ENCODE peak calls at places on chromosomes 12 and 14, in eight cellular contexts. T is A549, K is stomach, D is ovary, G is tibial nerve, U is K562, Z is transverse colon, H is HepG2. Q is an unnamed sample.

GRCh38 chr14:36271939-36272907 is 48.2 kb downstream of the MBIP start:
- DNase-seq in T (no peak), K (no peak), D (no peak), G (no peak), U (no peak), Z (peak; percentile 15), H (no peak), Q (no peak)

GRCh38 chr14:77603654-77604270 is 12.7 kb downstream of the SPTLC2 start:
- DNase-seq in T (peak; percentile 53), K (no peak), D (no peak), G (peak; percentile 39), U (peak; percentile 58), Z (peak; percentile 51), H (peak; percentile 24), Q (no peak)

GRCh38 chr12:89469361-89469760 is 55.2 kb downstream of the GALNT4 start:
- DNase-seq in T (no peak), K (no peak), D (no peak), G (no peak), U (no peak), Z (no peak), H (no peak), Q (no peak)

GRCh38 chr12:127537070-127537469 is 729.9 kb upstream of the TMEM132C start:
- DNase-seq in T (no peak), K (no peak), D (no peak), G (no peak), U (no peak), Z (no peak), H (no peak), Q (no peak)

GRCh38 chr14:59897757-59898383 is 22.1 kb upstream of the LRRC9 start:
- DNase-seq in T (peak; percentile 40), K (peak; percentile 44), D (no peak), G (peak; percentile 48), U (peak; percentile 14), Z (peak; percentile 21), H (peak; percentile 30), Q (no peak)

GRCh38 chr12:132582058-132582420 is 28.3 kb downstream of the LRCOL1 start:
- DNase-seq in T (no peak), K (no peak), D (no peak), G (no peak), U (no peak), Z (no peak), H (no peak), Q (no peak)

GRCh38 chr12:6962285-6963015 is 8.0 kb downstream of the PHB2 start:
- DNase-seq in T (no peak), K (peak; percentile 86), D (peak; percentile 47), G (no peak), U (no peak), Z (peak; percentile 89), H (no peak), Q (peak; percentile 75)

GRCh38 chr14:29148221-29148620 is 381.6 kb downstream of the FOXG1 start:
- DNase-seq in T (no peak), K (no peak), D (no peak), G (no peak), U (no peak), Z (no peak), H (no peak), Q (no peak)

GRCh38 chr14:93332032-93332852 is 594 bp downstream of the BTBD7 start:
- DNase-seq in T (peak; percentile 20), K (peak; percentile 74), D (peak; percentile 69), G (no peak), U (peak; percentile 65), Z (peak; percentile 73), H (peak; percentile 40), Q (peak; percentile 73)

GRCh38 chr12:6697584-6698351 is 2.8 kb downstream of the PIANP start:
- DNase-seq in T (peak; percentile 76), K (peak; percentile 42), D (no peak), G (no peak), U (peak; percentile 64), Z (peak; percentile 33), H (peak; percentile 45), Q (no peak)

GRCh38 chr12:70590051-70590450 is 47.2 kb downstream of the PTPRB start:
- DNase-seq in T (peak; percentile 77), K (peak; percentile 77), D (peak; percentile 63), G (peak; percentile 78), U (peak; percentile 86), Z (peak; percentile 69), H (peak; percentile 49), Q (peak; percentile 73)

GRCh38 chr14:26526132-26526531 is 71.7 kb downstream of the NOVA1 start:
- DNase-seq in T (no peak), K (no peak), D (no peak), G (no peak), U (no peak), Z (no peak), H (no peak), Q (no peak)

GRCh38 chr14:98819132-98819866 is 452.7 kb downstream of the BCL11B start:
- DNase-seq in T (no peak), K (no peak), D (peak; percentile 40), G (no peak), U (no peak), Z (no peak), H (no peak), Q (no peak)

GRCh38 chr12:108635201-108635996 is 1.7 kb upstream of the SELPLG start:
- DNase-seq in T (no peak), K (no peak), D (no peak), G (no peak), U (peak; percentile 39), Z (peak; percentile 71), H (no peak), Q (peak; percentile 63)

GRCh38 chr12:108634225-108634795 is 616 bp upstream of the SELPLG start:
- DNase-seq in T (peak; percentile 44), K (peak; percentile 34), D (peak; percentile 13), G (no peak), U (peak; percentile 53), Z (peak; percentile 55), H (no peak), Q (peak; percentile 62)

GRCh38 chr12:108637222-108637621 is 3.5 kb upstream of the SELPLG start:
- DNase-seq in T (no peak), K (no peak), D (no peak), G (no peak), U (no peak), Z (no peak), H (no peak), Q (no peak)

GRCh38 chr12:108637631-108638030 is 3.9 kb upstream of the SELPLG start:
- DNase-seq in T (no peak), K (no peak), D (no peak), G (no peak), U (no peak), Z (no peak), H (no peak), Q (peak; percentile 28)

GRCh38 chr12:108635997-108636808 is 2.5 kb upstream of the SELPLG start:
- DNase-seq in T (no peak), K (no peak), D (no peak), G (no peak), U (no peak), Z (no peak), H (no peak), Q (peak; percentile 35)
- TF ChIP-seq POLR2A in T (no peak), K (no peak), D (no peak), G (no peak), U (no peak), Z (no peak), H (no peak), Q (no peak)

GRCh38 chr14:37711499-37712475 is 116.4 kb downstream of the TTC6 start:
- DNase-seq in T (no peak), K (no peak), D (no peak), G (no peak), U (no peak), Z (no peak), H (peak; percentile 96), Q (no peak)

GRCh38 chr14:37712976-37713431 is 117.6 kb downstream of the TTC6 start:
- DNase-seq in T (no peak), K (no peak), D (no peak), G (no peak), U (no peak), Z (no peak), H (peak; percentile 35), Q (no peak)

GRCh38 chr14:37708481-37708880 is 113.1 kb downstream of the TTC6 start:
- DNase-seq in T (no peak), K (no peak), D (no peak), G (no peak), U (no peak), Z (no peak), H (no peak), Q (no peak)

GRCh38 chr14:37707716-37708115 is 112.3 kb downstream of the TTC6 start:
- DNase-seq in T (no peak), K (no peak), D (no peak), G (no peak), U (no peak), Z (no peak), H (no peak), Q (no peak)

GRCh38 chr14:37709419-37710195 is 114.2 kb downstream of the TTC6 start:
- DNase-seq in T (peak; percentile 23), K (no peak), D (no peak), G (no peak), U (no peak), Z (no peak), H (peak; percentile 70), Q (no peak)
- TF ChIP-seq EP300 in T (no peak), K (no peak), D (no peak), G (no peak), U (no peak), Z (no peak), H (no peak), Q (no peak)

DNA sequence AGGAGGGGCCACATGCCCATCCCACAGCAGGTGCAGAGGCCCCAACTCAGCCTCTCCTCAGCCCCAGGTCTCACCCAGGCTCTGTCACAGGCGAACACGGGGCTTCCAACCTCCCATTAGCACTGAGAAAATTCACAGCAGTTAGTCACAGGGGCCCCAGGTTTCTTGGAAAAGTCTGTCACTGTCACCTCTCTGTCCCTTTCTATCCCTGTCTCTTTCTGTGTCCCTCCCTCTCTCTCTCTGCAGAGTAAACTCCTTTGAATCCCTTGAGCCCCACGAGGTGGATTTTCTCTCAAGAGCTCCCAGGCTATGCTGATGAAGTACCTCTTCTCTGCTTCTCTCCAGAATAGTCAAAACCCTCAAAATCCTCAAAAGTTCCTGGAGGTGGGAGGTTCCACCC is 14.0 kb upstream of the ENDOU start:
- DNase-seq in T (no peak), K (no peak), D (no peak), G (no peak), U (peak; percentile 52), Z (no peak), H (no peak), Q (no peak)
- H3K4me1 ChIP-seq in T (peaks cover 8% of the 10 kb centered on the region), K (peaks cover 58% of the 10 kb centered on the region), D (peaks cover 36% of the 10 kb centered on the region), G (peaks cover 11% of the 10 kb centered on the region), U (peaks cover 32% of the 10 kb centered on the region), Z (peaks cover 24% of the 10 kb centered on the region), H (peaks cover 32% of the 10 kb centered on the region), Q (peaks cover 87% of the 10 kb centered on the region)

DNA sequence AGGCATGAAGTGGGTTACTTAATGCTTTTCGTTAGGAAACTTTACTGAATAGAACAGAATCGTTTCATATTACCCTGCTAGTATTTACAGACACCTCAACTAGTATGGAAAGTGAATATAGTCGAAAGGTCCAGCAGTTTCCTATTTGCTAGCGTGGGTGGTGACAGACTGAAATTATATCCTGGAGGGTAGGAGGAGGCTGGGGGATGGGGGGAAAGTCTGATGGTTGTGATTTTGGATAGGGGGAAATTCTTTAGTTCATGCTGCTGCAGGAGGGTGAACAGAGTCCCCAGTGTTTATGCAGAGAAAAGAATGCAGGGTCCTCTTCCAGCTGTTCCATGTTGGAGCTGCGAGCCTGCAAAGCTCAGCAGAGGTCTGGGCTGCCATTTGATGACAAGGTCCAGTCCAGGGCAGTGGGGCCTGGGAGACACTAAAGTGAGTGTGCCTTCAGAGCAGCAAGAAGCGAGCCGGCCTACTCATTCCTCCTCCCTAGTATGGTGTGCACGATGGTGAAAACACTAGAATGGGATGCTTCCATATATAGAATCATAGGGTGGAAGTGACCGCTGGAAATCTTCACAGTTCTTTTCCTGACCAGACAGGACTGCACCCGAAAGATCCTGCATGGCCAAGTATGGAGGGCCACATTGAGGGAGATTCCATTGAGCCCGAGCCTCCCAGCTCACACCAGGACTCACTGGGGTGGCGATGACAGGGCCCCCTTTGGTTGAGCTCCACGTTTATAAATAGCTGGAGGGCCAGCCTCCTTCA is 2.1 kb downstream of the SAMD4A start:
- DNase-seq in T (no peak), K (no peak), D (no peak), G (no peak), U (peak; percentile 23), Z (peak; percentile 15), H (peak; percentile 31), Q (no peak)
- TF ChIP-seq POLR2A in T (no peak), K (no peak), D (no peak), G (no peak), U (no peak), Z (peak; percentile 22), H (no peak), Q (no peak)

Q was measured in suprapubic skin.